ENCODE peak calls at places on chromosome 9, in four cellular contexts. X is IMR-90, V is HL-60, O is AG04449. D is an unnamed sample.

GRCh38 chr9:120212153-120212852 is 367.7 kb downstream of the CDK5RAP2 start:
- DNase-seq in X (no peak), V (no peak), O (no peak), D (no peak)

GRCh38 chr9:123453904-123454321 is 97.9 kb downstream of the CRB2 start:
- DNase-seq in X (no peak), V (no peak), O (no peak), D (no peak)

GRCh38 chr9:87872079-87872624 is 10.5 kb upstream of the SPATA31E1 start:
- DNase-seq in X (peak), V (no peak), O (no peak), D (no peak)

GRCh38 chr9:71725590-71726338 is 42.5 kb downstream of the CEMIP2 start:
- DNase-seq in X (peak), V (no peak), O (no peak), D (no peak)

GRCh38 chr9:93041108-93041802 is 17.2 kb upstream of the SUSD3 start:
- DNase-seq in X (no peak), V (no peak), O (no peak), D (no peak)

GRCh38 chr9:84673806-84674205 is 4.3 kb downstream of the NTRK2 start:
- DNase-seq in X (no peak), V (no peak), O (no peak), D (no peak)

GRCh38 chr9:103188966-103189365 is 193.8 kb downstream of the CYLC2 start:
- DNase-seq in X (no peak), V (no peak), O (no peak), D (no peak)

GRCh38 chr9:87787735-87788134 is 61.8 kb downstream of the CTSL start:
- DNase-seq in X (no peak), V (no peak), O (no peak), D (no peak)

GRCh38 chr9:90021216-90021906 is 416.5 kb downstream of the GADD45G start:
- DNase-seq in X (no peak), V (no peak), O (no peak), D (no peak)

GRCh38 chr9:27329292-27329691 is 32.3 kb upstream of the EQTN start:
- DNase-seq in X (no peak), V (no peak), O (no peak), D (no peak)

GRCh38 chr9:135971892-135972291 is 10.7 kb upstream of the UBAC1 start:
- DNase-seq in X (no peak), V (no peak), O (no peak), D (no peak)

GRCh38 chr9:35907732-35908483 is 1.4 kb upstream of the SPAAR start:
- DNase-seq in X (peak), V (peak), O (peak), D (no peak)

GRCh38 chr9:117528225-117528624 is 113.4 kb upstream of the ASTN2 start:
- DNase-seq in X (no peak), V (no peak), O (no peak), D (no peak)

GRCh38 chr9:132135456-132135855 is 26.4 kb upstream of the NTNG2 start:
- DNase-seq in X (no peak), V (no peak), O (no peak), D (no peak)

GRCh38 chr9:131732061-131732526 is 7.8 kb downstream of the RAPGEF1 start:
- DNase-seq in X (peak), V (peak), O (no peak), D (no peak)

GRCh38 chr9:74036549-74037231 is 460.4 kb upstream of the RORB start:
- DNase-seq in X (no peak), V (no peak), O (no peak), D (no peak)

GRCh38 chr9:4833781-4834560 is 41.2 kb downstream of the RCL1 start:
- DNase-seq in X (peak), V (no peak), O (no peak), D (no peak)

GRCh38 chr9:88198346-88198807 is 60.1 kb upstream of the SPATA31C2 start:
- DNase-seq in X (peak), V (peak), O (peak), D (no peak)

GRCh38 chr9:81562221-81563019 is 126.9 kb downstream of the TLE1 start:
- DNase-seq in X (peak), V (no peak), O (peak), D (no peak)

GRCh38 chr9:20606637-20607036 is 15.7 kb downstream of the MLLT3 start:
- DNase-seq in X (no peak), V (no peak), O (no peak), D (no peak)

GRCh38 chr9:130018260-130018659 is 24.7 kb downstream of the FNBP1 start:
- DNase-seq in X (peak), V (no peak), O (no peak), D (no peak)

GRCh38 chr9:126150411-126151030 is 176.1 kb upstream of the MVB12B start:
- DNase-seq in X (no peak), V (no peak), O (no peak), D (peak)

GRCh38 chr9:133359420-133360175 is 3.2 kb downstream of the SURF2 start:
- DNase-seq in X (no peak), V (no peak), O (no peak), D (no peak)
- TF ChIP-seq CTCF in X (peak), V (peak), O (peak), D (peak)

GRCh38 chr9:128343855-128344254 is 3.5 kb downstream of the SLC27A4 start:
- DNase-seq in X (no peak), V (no peak), O (no peak), D (no peak)

GRCh38 chr9:128342971-128343680 is 2.8 kb downstream of the SLC27A4 start:
- DNase-seq in X (no peak), V (no peak), O (no peak), D (no peak)

GRCh38 chr9:128349125-128349524 is 8.8 kb downstream of the SLC27A4 start:
- DNase-seq in X (no peak), V (no peak), O (no peak), D (no peak)

GRCh38 chr9:128341435-128341849 is 1.1 kb downstream of the SLC27A4 start:
- DNase-seq in X (peak), V (peak), O (no peak), D (no peak)

DNA sequence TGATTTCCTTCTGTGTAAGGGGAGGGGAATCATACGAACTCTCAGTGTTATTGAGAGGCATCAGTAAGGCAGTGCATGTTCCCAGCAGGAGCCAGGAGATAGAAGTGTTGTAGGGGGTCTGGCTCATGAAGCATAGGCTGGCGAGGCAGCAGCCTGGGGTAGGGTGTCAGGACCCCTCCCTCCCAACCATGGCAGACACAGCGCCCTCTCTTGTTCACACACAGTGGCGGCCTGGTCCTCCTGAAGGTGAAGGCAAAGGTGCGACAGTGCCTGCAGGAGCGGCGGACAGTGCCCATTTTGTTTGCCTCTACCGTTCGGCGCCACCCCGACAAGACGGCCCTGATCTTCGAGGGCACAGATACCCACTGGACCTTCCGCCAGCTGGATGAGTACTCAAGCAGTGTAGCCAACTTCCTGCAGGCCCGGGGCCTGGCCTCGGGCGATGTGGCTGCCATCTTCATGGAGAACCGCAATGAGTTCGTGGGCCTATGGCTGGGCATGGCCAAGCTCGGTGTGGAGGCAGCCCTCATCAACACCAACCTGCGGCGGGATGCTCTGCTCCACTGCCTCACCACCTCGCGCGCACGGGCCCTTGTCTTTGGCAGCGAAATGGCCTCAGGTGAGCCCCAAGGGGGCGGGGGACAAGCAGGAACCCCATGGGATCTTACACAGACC is 4.7 kb downstream of the SLC27A4 start:
- DNase-seq in X (no peak), V (no peak), O (no peak), D (no peak)
- TF ChIP-seq CTCF in X (no peak), V (no peak), O (no peak), D (no peak)

GRCh38 chr9:38305616-38306015 is 86.9 kb upstream of the ALDH1B1 start:
- DNase-seq in X (no peak), V (no peak), O (no peak), D (no peak)
- TF ChIP-seq CTCF in X (no peak), V (no peak), O (no peak), D (no peak)

GRCh38 chr9:78858266-78858665 is 561.3 kb downstream of the PSAT1 start:
- DNase-seq in X (peak), V (no peak), O (no peak), D (no peak)

GRCh38 chr9:78857371-78858225 is 560.7 kb downstream of the PSAT1 start:
- DNase-seq in X (no peak), V (no peak), O (no peak), D (no peak)

GRCh38 chr9:78856781-78857180 is 559.9 kb downstream of the PSAT1 start:
- DNase-seq in X (no peak), V (no peak), O (no peak), D (no peak)

GRCh38 chr9:78863531-78863930 is 566.6 kb downstream of the PSAT1 start:
- DNase-seq in X (no peak), V (no peak), O (no peak), D (no peak)

DNA sequence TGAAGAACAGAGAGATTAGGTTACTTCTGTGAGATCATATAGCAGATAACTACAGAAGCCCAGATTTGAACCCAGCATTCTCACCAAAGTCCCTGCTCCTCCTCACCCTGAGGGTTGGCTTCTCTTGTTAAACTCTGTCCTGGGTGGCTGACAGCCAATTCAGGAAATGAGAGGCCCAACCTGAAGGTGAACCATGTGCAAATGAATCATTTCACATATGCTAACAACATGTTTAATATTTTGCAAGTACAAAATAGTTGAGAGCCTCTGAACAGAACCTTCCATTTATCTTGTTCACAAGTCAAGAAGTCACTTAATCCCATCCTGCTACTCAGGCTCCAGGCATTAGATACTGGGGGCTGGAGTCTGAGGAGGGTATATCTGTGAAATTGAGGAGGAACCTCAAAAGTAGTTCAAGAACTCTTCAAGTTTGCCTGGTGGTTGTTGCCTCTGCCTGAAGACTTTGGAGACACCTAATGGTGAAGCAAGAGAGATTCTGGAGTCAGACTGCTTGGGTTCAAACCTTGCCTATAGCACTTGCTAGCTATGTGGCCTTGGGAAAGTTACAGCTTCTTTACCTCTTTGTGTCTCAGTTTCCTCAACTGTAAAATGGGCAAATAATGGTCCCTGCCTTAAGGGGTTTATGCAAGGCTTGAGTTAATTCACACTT is 564.0 kb downstream of the PSAT1 start:
- DNase-seq in X (peak), V (no peak), O (no peak), D (no peak)
- TF ChIP-seq CTCF in X (no peak), V (no peak), O (no peak), D (no peak)

DNA sequence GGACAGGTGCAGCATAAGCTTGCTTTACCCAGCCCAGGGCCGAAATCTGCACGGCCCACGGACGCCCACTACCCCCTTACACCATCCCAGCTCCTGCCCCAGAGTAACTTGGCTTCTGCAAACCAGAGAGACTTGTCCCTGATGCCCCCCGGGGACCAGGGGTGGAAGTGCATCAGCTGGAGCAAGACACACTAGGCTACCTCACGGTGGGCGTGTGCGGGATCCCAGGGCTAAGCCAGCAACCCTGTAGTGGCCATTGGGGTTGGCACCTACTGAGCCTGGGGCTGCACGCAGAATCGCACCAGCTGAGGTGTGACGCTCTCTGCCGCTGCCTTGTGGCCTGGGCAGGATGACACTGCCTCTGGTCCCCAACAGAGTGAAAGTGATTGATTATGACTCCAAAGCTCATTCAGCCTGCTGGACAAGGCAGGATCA is 6.1 kb upstream of the ZNF79 start:
- DNase-seq in X (no peak), V (peak), O (no peak), D (no peak)
- TF ChIP-seq CTCF in X (peak), V (peak), O (no peak), D (peak)

GRCh38 chr9:34048730-34049629 is at the start of gene UBAP2:
- DNase-seq in X (peak), V (peak), O (peak), D (peak)
- TF ChIP-seq CTCF in X (peak), V (no peak), O (no peak), D (no peak)

GRCh38 chr9:32550046-32550608 is 2.0 kb upstream of the SMIM27 start:
- DNase-seq in X (peak), V (no peak), O (no peak), D (no peak)
- TF ChIP-seq CTCF in X (peak), V (no peak), O (peak), D (no peak)

DNA sequence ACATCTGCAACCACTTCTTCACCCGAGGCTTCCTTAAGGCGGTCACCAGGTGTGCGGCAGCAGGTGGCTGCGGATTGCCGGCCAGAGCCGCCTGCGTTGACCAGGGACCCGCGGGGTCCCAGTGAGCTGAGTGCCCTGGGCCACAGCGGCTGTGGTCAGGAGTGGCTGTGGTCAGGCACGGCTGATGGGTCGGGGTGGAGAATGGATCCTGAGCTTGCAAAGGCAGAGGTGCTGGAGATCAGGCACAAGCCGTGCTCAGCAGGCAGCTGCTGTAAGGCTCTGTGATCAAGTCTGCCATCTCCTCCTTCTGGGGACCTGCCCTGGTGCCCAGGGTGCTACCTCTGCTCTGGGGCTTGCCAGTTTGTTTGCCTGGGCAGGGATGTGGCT is 2.1 kb downstream of the UAP1L1 start:
- DNase-seq in X (no peak), V (no peak), O (no peak), D (no peak)
- TF ChIP-seq CTCF in X (no peak), V (no peak), O (no peak), D (no peak)

D was measured in type B pancreatic cell.